ENCODE peak calls at places on chromosomes 4 and X, in ten cellular contexts. U is upper lobe of right lung, Z is cardiac muscle cell, O is epithelial cell of esophagus, A is kidney, S is colonic mucosa, I is PC-9, N is PC-3, E is brain microvascular endothelial cell, C is LNCaP clone FGC. M is an unnamed sample.

GRCh38 chrX:15468036-15468435 is 25.1 kb downstream of the PIR start:
- DNase-seq in U (no peak), Z (peak), O (peak), A (no peak), S (no peak), I (no peak), N (peak), E (peak), C (peak), M (peak)

GRCh38 chr4:33453436-33453835 is 2733.3 kb downstream of the PCDH7 start:
- DNase-seq in U (no peak), Z (no peak), O (no peak), A (no peak), S (no peak), I (no peak), N (no peak), E (no peak), C (no peak), M (no peak)

GRCh38 chr4:94354474-94354896 is 11.8 kb upstream of the HPGDS start:
- DNase-seq in U (no peak), Z (no peak), O (no peak), A (no peak), S (no peak), I (no peak), N (no peak), E (no peak), C (no peak), M (no peak)

GRCh38 chr4:110109455-110109854 is 89.0 kb downstream of the ELOVL6 start:
- DNase-seq in U (no peak), Z (no peak), O (no peak), A (no peak), S (no peak), I (no peak), N (no peak), E (no peak), C (no peak), M (no peak)

GRCh38 chrX:151870603-151871002 is 42.1 kb upstream of the MAGEA4 start:
- DNase-seq in U (no peak), Z (no peak), O (peak), A (no peak), S (no peak), I (peak), N (peak), E (peak), C (no peak), M (peak)

GRCh38 chrX:117327306-117327705 is 789.3 kb downstream of the KLHL13 start:
- DNase-seq in U (no peak), Z (no peak), O (no peak), A (no peak), S (no peak), I (no peak), N (no peak), E (no peak), C (no peak), M (no peak)

GRCh38 chrX:136620780-136621179 is 27.2 kb upstream of the CD40LG start:
- DNase-seq in U (no peak), Z (no peak), O (no peak), A (no peak), S (no peak), I (no peak), N (peak), E (no peak), C (no peak), M (no peak)

GRCh38 chr4:17544205-17544604 is 29.2 kb downstream of the CLRN2 start:
- DNase-seq in U (no peak), Z (no peak), O (peak), A (no peak), S (no peak), I (no peak), N (peak), E (no peak), C (peak), M (no peak)

GRCh38 chrX:68940601-68941000 is 111.8 kb downstream of the EFNB1 start:
- DNase-seq in U (no peak), Z (no peak), O (no peak), A (no peak), S (peak), I (no peak), N (no peak), E (no peak), C (no peak), M (no peak)

DNA sequence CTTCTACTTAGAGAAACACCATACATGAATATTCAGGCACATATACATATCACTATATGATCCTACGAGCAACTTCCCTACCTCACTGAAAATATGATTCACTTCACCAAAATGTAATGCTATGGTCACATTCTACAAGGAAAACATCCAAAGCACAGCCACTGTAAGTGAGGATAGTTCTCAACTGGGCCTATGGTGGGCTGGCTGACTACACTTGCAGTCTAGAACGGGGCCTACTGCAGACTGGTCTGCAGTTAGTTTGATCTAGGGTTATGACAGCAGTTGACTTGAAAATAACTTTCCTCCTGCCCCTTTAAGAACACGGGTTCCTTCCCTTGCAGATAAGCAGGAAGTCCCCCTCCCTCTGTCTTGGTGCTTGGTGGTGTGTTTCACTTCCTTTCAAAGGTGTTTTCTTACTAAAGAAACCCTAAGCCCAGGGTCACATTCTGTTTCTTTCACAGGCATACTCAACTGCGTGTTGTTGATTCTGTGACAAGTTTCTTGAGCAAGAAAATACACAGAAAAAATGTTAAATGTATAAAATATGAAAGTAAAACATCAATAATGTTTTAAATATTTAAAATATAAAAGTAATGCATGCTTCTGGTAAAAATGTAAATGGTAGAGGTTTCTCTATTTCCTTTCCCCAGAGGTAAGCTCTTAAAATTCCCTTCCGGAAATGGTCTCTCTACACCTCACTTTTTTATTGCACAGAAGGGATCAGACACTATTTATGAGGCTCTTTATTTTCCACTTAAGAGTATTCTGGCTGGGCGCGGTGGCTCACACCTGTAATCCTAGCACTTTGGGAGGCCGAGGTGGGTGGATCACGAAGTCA is 18.0 kb upstream of the TMSB4X start:
- DNase-seq in U (no peak), Z (no peak), O (peak), A (no peak), S (peak), I (peak), N (peak), E (no peak), C (no peak), M (peak)
- H3K4me3 ChIP-seq in U (peak), Z (no peak), O (no peak), A (no peak), S (no peak), I (peak), N (no peak), E (no peak), C (no peak), M (no peak)

GRCh38 chr4:134327274-134328122 is 125.9 kb upstream of the PABPC4L start:
- DNase-seq in U (no peak), Z (no peak), O (no peak), A (peak), S (no peak), I (peak), N (no peak), E (no peak), C (no peak), M (no peak)

GRCh38 chr4:134326866-134327265 is 125.3 kb upstream of the PABPC4L start:
- DNase-seq in U (no peak), Z (no peak), O (no peak), A (peak), S (no peak), I (peak), N (no peak), E (no peak), C (no peak), M (no peak)

GRCh38 chr4:134324179-134324578 is 122.6 kb upstream of the PABPC4L start:
- DNase-seq in U (no peak), Z (no peak), O (no peak), A (no peak), S (no peak), I (no peak), N (no peak), E (no peak), C (no peak), M (no peak)

GRCh38 chr4:134328741-134329140 is 127.2 kb upstream of the PABPC4L start:
- DNase-seq in U (no peak), Z (no peak), O (no peak), A (peak), S (no peak), I (no peak), N (no peak), E (no peak), C (no peak), M (no peak)
- TF ChIP-seq CTCF in U (no peak), Z (no peak), O (no peak), A (no peak), S (no peak), I (no peak), N (no peak), E (no peak), C (no peak), M (no peak)

GRCh38 chr4:138851626-138852443 is 163.7 kb upstream of the NOCT start:
- DNase-seq in U (no peak), Z (no peak), O (peak), A (no peak), S (no peak), I (no peak), N (no peak), E (no peak), C (no peak), M (no peak)
- H3K4me3 ChIP-seq in U (no peak), Z (no peak), O (peak), A (peak), S (no peak), I (no peak), N (no peak), E (no peak), C (no peak), M (no peak)

GRCh38 chr4:108171541-108172230 is 3.0 kb upstream of the LEF1 start:
- DNase-seq in U (no peak), Z (no peak), O (no peak), A (no peak), S (no peak), I (no peak), N (no peak), E (no peak), C (no peak), M (no peak)

GRCh38 chr4:108172231-108172779 is 3.6 kb upstream of the LEF1 start:
- DNase-seq in U (peak), Z (peak), O (no peak), A (no peak), S (no peak), I (no peak), N (no peak), E (no peak), C (no peak), M (no peak)

GRCh38 chr4:108173599-108174057 is 4.9 kb upstream of the LEF1 start:
- DNase-seq in U (no peak), Z (no peak), O (no peak), A (no peak), S (no peak), I (no peak), N (no peak), E (no peak), C (no peak), M (no peak)

GRCh38 chr4:108170729-108171540 is 2.2 kb upstream of the LEF1 start:
- DNase-seq in U (no peak), Z (peak), O (no peak), A (no peak), S (no peak), I (no peak), N (no peak), E (no peak), C (no peak), M (no peak)

DNA sequence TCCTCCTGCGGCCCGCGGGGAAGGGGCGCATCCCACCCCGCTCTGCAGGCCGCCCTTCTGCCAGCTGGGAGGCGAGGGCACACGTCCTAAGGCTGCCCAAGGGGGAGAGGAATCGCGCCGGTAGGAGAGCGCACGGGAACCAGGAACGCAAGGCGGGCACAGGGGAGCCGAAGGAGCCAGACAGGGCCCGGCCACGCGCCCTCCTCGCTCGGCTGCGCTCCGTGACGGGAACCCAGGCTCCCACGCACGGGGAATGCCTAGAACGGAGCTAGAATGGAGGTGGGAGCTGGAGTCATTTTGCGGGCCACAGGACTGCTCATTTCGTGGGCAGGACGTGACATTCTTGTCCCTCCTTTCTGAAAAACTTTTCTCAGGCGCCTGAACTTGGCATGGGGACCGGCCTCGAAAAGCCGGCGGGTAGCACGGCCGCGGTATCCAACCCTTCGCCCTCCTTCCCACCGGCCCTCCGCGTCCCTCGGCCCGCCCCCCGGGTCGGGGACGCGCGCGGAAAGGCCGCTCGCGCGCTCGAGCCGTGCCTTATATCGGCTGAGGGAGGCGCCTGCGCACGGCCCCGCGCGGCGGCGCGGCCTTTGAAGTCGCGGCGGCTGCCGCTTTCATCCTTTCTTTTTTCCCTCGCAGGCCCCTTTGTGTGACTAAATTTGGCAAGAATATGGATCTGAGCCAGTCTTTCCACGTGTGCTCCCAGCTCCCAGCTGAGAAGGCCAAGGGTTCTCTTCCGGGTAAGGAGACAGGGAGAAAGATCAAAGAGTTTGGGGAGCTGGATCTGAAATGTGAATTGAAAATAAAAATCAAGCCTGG is 4.3 kb upstream of the LEF1 start:
- DNase-seq in U (peak), Z (peak), O (peak), A (peak), S (peak), I (peak), N (peak), E (no peak), C (no peak), M (no peak)
- TF ChIP-seq CTCF in U (no peak), Z (no peak), O (no peak), A (no peak), S (no peak), I (no peak), N (no peak), E (peak), C (no peak), M (no peak)

GRCh38 chr4:187811586-187811985 is 184.0 kb upstream of the ZFP42 start:
- DNase-seq in U (no peak), Z (no peak), O (no peak), A (no peak), S (no peak), I (no peak), N (no peak), E (no peak), C (no peak), M (no peak)

GRCh38 chr4:187814737-187815465 is 180.7 kb upstream of the ZFP42 start:
- DNase-seq in U (peak), Z (no peak), O (peak), A (no peak), S (peak), I (peak), N (no peak), E (no peak), C (no peak), M (no peak)
- H3K4me3 ChIP-seq in U (peak), Z (no peak), O (peak), A (peak), S (no peak), I (peak), N (no peak), E (peak), C (no peak), M (peak)

GRCh38 chr4:150145090-150145949 is 67.1 kb downstream of the DCLK2 start:
- DNase-seq in U (no peak), Z (no peak), O (no peak), A (no peak), S (no peak), I (no peak), N (peak), E (no peak), C (no peak), M (no peak)
- TF ChIP-seq CTCF in U (peak), Z (no peak), O (peak), A (no peak), S (no peak), I (no peak), N (peak), E (peak), C (no peak), M (peak)

GRCh38 chr4:134426821-134427220 is 225.2 kb upstream of the PABPC4L start:
- DNase-seq in U (no peak), Z (no peak), O (no peak), A (no peak), S (no peak), I (no peak), N (peak), E (no peak), C (peak), M (no peak)

GRCh38 chr4:134422776-134423175 is 221.2 kb upstream of the PABPC4L start:
- DNase-seq in U (no peak), Z (no peak), O (no peak), A (no peak), S (no peak), I (no peak), N (no peak), E (no peak), C (no peak), M (no peak)

DNA sequence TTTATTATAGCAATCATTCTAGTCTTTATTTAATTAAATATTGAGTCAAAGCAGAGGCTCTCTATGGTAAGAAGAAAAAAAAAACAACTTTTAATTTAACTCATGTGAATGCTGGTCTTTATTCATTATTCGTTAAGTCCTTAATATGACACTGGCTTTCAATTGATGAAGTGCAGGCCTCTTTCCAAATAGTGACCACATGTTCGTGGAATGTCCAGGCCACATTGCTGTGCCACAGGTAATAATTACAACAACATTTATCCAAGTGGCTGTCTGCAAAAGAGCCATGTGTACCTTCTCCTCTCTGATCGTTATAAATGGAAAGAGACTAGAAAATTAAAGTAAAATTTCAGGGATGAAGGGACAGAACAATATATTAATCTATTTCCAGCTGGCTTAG is 220.1 kb upstream of the PABPC4L start:
- DNase-seq in U (no peak), Z (peak), O (no peak), A (no peak), S (no peak), I (no peak), N (no peak), E (no peak), C (no peak), M (no peak)
- H3K4me3 ChIP-seq in U (no peak), Z (no peak), O (no peak), A (no peak), S (no peak), I (no peak), N (no peak), E (no peak), C (no peak), M (no peak)

DNA sequence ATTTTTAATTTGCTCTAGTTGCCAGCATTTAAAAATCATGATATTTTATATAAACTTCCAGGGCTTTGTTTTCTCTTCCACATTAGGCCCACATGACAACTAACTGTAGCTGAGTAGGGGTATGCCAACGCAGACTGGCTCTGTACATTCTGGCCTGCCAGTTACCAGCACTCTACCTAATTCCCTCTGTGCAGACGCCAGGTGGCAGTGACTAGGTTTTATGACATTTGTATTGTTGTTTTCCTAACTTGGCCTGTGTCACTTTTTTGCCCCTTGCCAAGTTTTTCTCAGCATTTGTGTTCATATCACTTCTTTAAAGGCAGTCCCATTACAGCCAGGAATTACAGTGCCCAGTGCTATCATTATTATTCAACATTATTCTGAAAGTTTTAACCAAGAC is 347.5 kb downstream of the NKX6-1 start:
- DNase-seq in U (no peak), Z (no peak), O (no peak), A (no peak), S (no peak), I (no peak), N (peak), E (no peak), C (peak), M (no peak)
- TF ChIP-seq CTCF in U (no peak), Z (no peak), O (peak), A (no peak), S (no peak), I (no peak), N (peak), E (no peak), C (peak), M (no peak)

DNA sequence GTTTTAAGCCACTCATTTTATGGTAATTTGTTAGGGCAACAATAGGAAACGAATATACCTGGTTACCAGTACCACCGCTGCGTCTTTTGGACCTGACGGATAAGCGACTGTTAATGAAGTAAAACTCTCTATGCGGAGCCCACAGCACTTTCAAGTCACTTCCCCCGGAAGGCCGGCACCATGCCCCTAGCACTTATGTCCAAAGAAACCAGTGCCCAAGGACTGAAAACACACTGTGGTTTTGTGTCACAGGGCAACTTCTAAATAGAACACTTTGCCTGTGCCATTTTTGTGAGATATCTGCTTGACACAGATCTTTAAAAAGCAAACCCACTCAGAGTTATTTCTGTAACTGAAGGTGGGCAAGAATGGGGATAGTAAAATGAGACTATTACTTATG is 22.7 kb downstream of the SH3KBP1 start:
- DNase-seq in U (no peak), Z (no peak), O (no peak), A (no peak), S (no peak), I (no peak), N (no peak), E (no peak), C (no peak), M (no peak)
- H3K4me3 ChIP-seq in U (no peak), Z (no peak), O (no peak), A (no peak), S (no peak), I (no peak), N (no peak), E (no peak), C (no peak), M (no peak)

GRCh38 chrX:12115377-12115776 is 22.9 kb upstream of the FRMPD4 start:
- DNase-seq in U (no peak), Z (no peak), O (no peak), A (no peak), S (no peak), I (no peak), N (peak), E (no peak), C (no peak), M (no peak)
- TF ChIP-seq CTCF in U (no peak), Z (no peak), O (peak), A (no peak), S (no peak), I (peak), N (peak), E (peak), C (no peak), M (peak)